ENCODE peak calls at places on chromosomes 12 and 14, in seven cellular contexts. Y is GM23338, R is K562, G is HepG2, W is SK-N-SH, T is HCT116, A is Panc1. C is an unnamed sample.
A peak's percentile ranks its signal among the peaks of the same experiment; 100 is the strongest.

GRCh38 chr12:42611571-42612257 is 22.2 kb upstream of the PRICKLE1 start:
- DNase-seq in G (no peak), T (no peak), Y (no peak), A (no peak), W (no peak), R (no peak), C (no peak)

GRCh38 chr12:32211769-32212156 is 105.1 kb downstream of the BICD1 start:
- DNase-seq in Y (no peak), A (no peak), R (no peak), T (no peak), G (no peak), W (peak; percentile 6), C (no peak)

GRCh38 chr12:92108651-92109050 is 37.0 kb downstream of the BTG1 start:
- DNase-seq in T (no peak), A (no peak), R (peak; percentile 68), G (no peak), Y (peak; percentile 59), W (peak; percentile 20), C (peak; percentile 84)

GRCh38 chr12:24561882-24562760 is 386.8 kb downstream of the BCAT1 start:
- DNase-seq in W (peak; percentile 75), T (no peak), R (no peak), G (no peak), Y (peak; percentile 88), A (no peak), C (no peak)

GRCh38 chr12:98456583-98457573 is 58.5 kb upstream of the TMPO start:
- DNase-seq in R (peak; percentile 32), W (peak; percentile 65), T (no peak), A (no peak), Y (peak; percentile 77), G (no peak), C (no peak)

GRCh38 chr14:102805454-102805891 is 28.2 kb downstream of the TRAF3 start:
- DNase-seq in R (peak; percentile 49), A (no peak), T (peak; percentile 68), G (no peak), Y (no peak), W (no peak), C (no peak)

GRCh38 chr12:113850309-113851056 is 115.6 kb downstream of the RBM19 start:
- DNase-seq in A (no peak), Y (no peak), W (no peak), T (no peak), G (no peak), R (no peak), C (no peak)

GRCh38 chr14:100321473-100322137 is 1.5 kb upstream of the SLC25A47 start:
- DNase-seq in W (no peak), G (no peak), T (no peak), R (no peak), A (no peak), Y (no peak), C (no peak)

GRCh38 chr14:106286697-106287290 is 760.4 kb downstream of the TMEM121 start:
- DNase-seq in T (no peak), Y (peak; percentile 1), A (no peak), R (peak; percentile 41), W (peak; percentile 73), G (no peak), C (no peak)

GRCh38 chr14:72796935-72797334 is 97.0 kb downstream of the DPF3 start:
- DNase-seq in G (no peak), A (no peak), T (no peak), R (no peak), Y (peak; percentile 79), W (no peak), C (no peak)

GRCh38 chr12:28620281-28620680 is 430.0 kb downstream of the CCDC91 start:
- DNase-seq in R (no peak), W (peak; percentile 18), A (no peak), T (no peak), Y (no peak), G (no peak), C (no peak)

GRCh38 chr12:108193922-108194321 is 64.8 kb downstream of the WSCD2 start:
- DNase-seq in T (peak; percentile 2), R (peak; percentile 61), W (peak; percentile 69), Y (peak; percentile 74), G (peak; percentile 9), A (no peak), C (no peak)
- TF ChIP-seq REST in T (no peak), R (no peak), W (no peak), Y (no peak), G (no peak), A (no peak), C (no peak)

GRCh38 chr14:93772263-93772662 is 16.0 kb downstream of the PRIMA1 start:
- DNase-seq in G (no peak), T (no peak), W (no peak), A (no peak), R (no peak), Y (no peak), C (no peak)
- H3K27ac ChIP-seq in G (no peak overlapping the region), T (no peak overlapping the region), W (no peak overlapping the region), A (no peak overlapping the region), R (no peak overlapping the region), Y (no peak overlapping the region), C (no peak overlapping the region)

GRCh38 chr12:101963703-101964102 is 86.3 kb downstream of the DRAM1 start:
- DNase-seq in R (no peak), T (no peak), W (peak; percentile 5), A (no peak), G (no peak), Y (no peak), C (no peak)
- TF ChIP-seq POLR2AphosphoS5 in R (no peak), T (no peak), W (no peak), A (no peak), G (no peak), Y (no peak), C (no peak)

GRCh38 chr14:53979747-53980642 is 23.4 kb upstream of the BMP4 start:
- DNase-seq in R (no peak), G (peak; percentile 97), A (no peak), W (no peak), T (no peak), Y (peak; percentile 75), C (no peak)
- TF ChIP-seq REST in R (no peak), G (no peak), A (no peak), W (no peak), T (no peak), Y (no peak), C (no peak)

GRCh38 chr14:105163040-105163742 is 5.4 kb downstream of the JAG2 start:
- DNase-seq in W (no peak), R (no peak), G (no peak), Y (no peak), T (no peak), A (no peak), C (no peak)

GRCh38 chr14:105161314-105161713 is 7.3 kb downstream of the JAG2 start:
- DNase-seq in A (no peak), R (no peak), G (no peak), T (no peak), Y (no peak), W (no peak), C (no peak)

GRCh38 chr14:105165134-105165704 is 3.4 kb downstream of the JAG2 start:
- DNase-seq in A (no peak), T (no peak), R (no peak), W (no peak), G (no peak), Y (no peak), C (no peak)

GRCh38 chr14:105161964-105162363 is 6.6 kb downstream of the JAG2 start:
- DNase-seq in G (no peak), Y (no peak), R (no peak), W (no peak), A (no peak), T (no peak), C (no peak)

GRCh38 chr14:105162374-105162979 is 6.1 kb downstream of the JAG2 start:
- DNase-seq in A (no peak), Y (no peak), G (peak; percentile 15), T (no peak), W (no peak), R (no peak), C (no peak)
- H3K27ac ChIP-seq in A (no peak overlapping the region), Y (no peak overlapping the region), G (no peak overlapping the region), T (no peak overlapping the region), W (no peak overlapping the region), R (no peak overlapping the region), C (no peak overlapping the region)

GRCh38 chr12:132507656-132508055 is 17.7 kb downstream of the FBRSL1 start:
- DNase-seq in T (no peak), W (no peak), A (no peak), R (no peak), G (no peak), Y (no peak), C (no peak)

GRCh38 chr12:132506328-132506727 is 16.4 kb downstream of the FBRSL1 start:
- DNase-seq in R (no peak), G (no peak), W (no peak), A (no peak), T (no peak), Y (no peak), C (no peak)

GRCh38 chr12:132505852-132506219 is 15.9 kb downstream of the FBRSL1 start:
- DNase-seq in R (no peak), Y (no peak), W (no peak), G (no peak), T (no peak), A (no peak), C (no peak)

GRCh38 chr12:132508248-132508740 is 18.3 kb downstream of the FBRSL1 start:
- DNase-seq in T (no peak), Y (no peak), W (no peak), A (no peak), G (no peak), R (no peak), C (no peak)

GRCh38 chr12:132506730-132507538 is 17.0 kb downstream of the FBRSL1 start:
- DNase-seq in W (peak; percentile 74), Y (no peak), R (peak; percentile 56), G (no peak), T (no peak), A (no peak), C (no peak)
- TF ChIP-seq POLR2AphosphoS5 in W (no peak), Y (no peak), R (no peak), G (no peak), T (no peak), A (no peak), C (no peak)

GRCh38 chr12:78584695-78585094 is 279.9 kb upstream of the SYT1 start:
- DNase-seq in T (peak; percentile 31), Y (peak; percentile 83), A (no peak), G (peak; percentile 6), R (peak; percentile 6), W (no peak), C (peak; percentile 10)
- TF ChIP-seq REST in T (no peak), Y (no peak), A (no peak), G (no peak), R (no peak), W (no peak), C (no peak)